ENCODE peak calls at places on chromosomes 2 and 18, in ten cellular contexts. P is NCI-H1694, R is ACHN, J is astrocyte of the cerebellum, Q is mesendoderm, D is globus pallidus, M is IMR-90, A is fibroblast of mammary gland, G is mesenchymal stem cell, N is left ventricle myocardium inferior. V is an unnamed sample.

GRCh38 chr2:25912851-25913695 is 34.8 kb upstream of the ASXL2 start:
- DNase-seq in P (no peak), R (no peak), J (no peak), Q (peak), D (no peak), M (peak), A (peak), G (peak), N (no peak), V (no peak)

GRCh38 chr2:147231607-147232006 is 613.2 kb upstream of the ACVR2A start:
- DNase-seq in P (no peak), R (no peak), J (no peak), Q (no peak), D (no peak), M (no peak), A (no peak), G (no peak), N (no peak), V (no peak)

GRCh38 chr2:69911985-69912563 is 2.8 kb upstream of the MXD1 start:
- DNase-seq in P (peak), R (peak), J (peak), Q (peak), D (peak), M (peak), A (peak), G (peak), N (no peak), V (no peak)

GRCh38 chr2:51812138-51812866 is 780.4 kb upstream of the NRXN1 start:
- DNase-seq in P (no peak), R (no peak), J (peak), Q (no peak), D (no peak), M (peak), A (peak), G (peak), N (no peak), V (no peak)

GRCh38 chr2:66237470-66238354 is 197.2 kb upstream of the MEIS1 start:
- DNase-seq in P (no peak), R (no peak), J (no peak), Q (no peak), D (no peak), M (peak), A (no peak), G (no peak), N (no peak), V (no peak)

GRCh38 chr2:42342061-42342794 is 18.8 kb downstream of the COX7A2L start:
- DNase-seq in P (no peak), R (peak), J (peak), Q (peak), D (no peak), M (peak), A (peak), G (peak), N (peak), V (no peak)

GRCh38 chr18:3579701-3580100 is 129.7 kb downstream of the TGIF1 start:
- DNase-seq in P (no peak), R (no peak), J (peak), Q (no peak), D (no peak), M (peak), A (peak), G (peak), N (no peak), V (no peak)

GRCh38 chr2:237874585-237875161 is 15.2 kb downstream of the RAMP1 start:
- DNase-seq in P (no peak), R (peak), J (peak), Q (no peak), D (no peak), M (peak), A (peak), G (peak), N (no peak), V (peak)

V was measured in aorta.